ENCODE peak calls at places on chromosomes 3 and 15, in five cellular contexts. N, J, Z, L and F are unnamed samples.

GRCh38 chr3:169146112-169146665 is 517.3 kb downstream of the MECOM start:
- DNase-seq in N (peak), J (no peak), Z (no peak), L (peak), F (peak)

GRCh38 chr15:75051161-75051560 is 27.8 kb downstream of the PPCDC start:
- DNase-seq in N (peak), J (no peak), Z (no peak), L (no peak), F (no peak)

GRCh38 chr3:186871403-186871924 is 29.0 kb downstream of the ADIPOQ start:
- DNase-seq in N (no peak), J (no peak), Z (no peak), L (no peak), F (no peak)

GRCh38 chr15:56939257-56939656 is 20.8 kb downstream of the TCF12 start:
- DNase-seq in N (no peak), J (no peak), Z (no peak), L (no peak), F (no peak)

GRCh38 chr15:91867581-91868026 is 14.1 kb downstream of the SLCO3A1 start:
- DNase-seq in N (peak), J (no peak), Z (no peak), L (peak), F (peak)

GRCh38 chr3:24086597-24087369 is 141.7 kb downstream of the NR1D2 start:
- DNase-seq in N (no peak), J (no peak), Z (no peak), L (no peak), F (no peak)

GRCh38 chr3:116135462-116135861 is 309.8 kb downstream of the LSAMP start:
- DNase-seq in N (peak), J (peak), Z (no peak), L (no peak), F (no peak)

GRCh38 chr15:101266787-101267186 is 10.5 kb downstream of the SELENOS start:
- DNase-seq in N (no peak), J (no peak), Z (no peak), L (no peak), F (no peak)

GRCh38 chr3:39485547-39485946 is 18.1 kb downstream of the MOBP start:
- DNase-seq in N (no peak), J (no peak), Z (no peak), L (no peak), F (no peak)

GRCh38 chr15:97085806-97086205 is 755.3 kb downstream of the NR2F2 start:
- DNase-seq in N (no peak), J (no peak), Z (no peak), L (no peak), F (no peak)

GRCh38 chr15:73153024-73153423 is 100.8 kb downstream of the NEO1 start:
- DNase-seq in N (no peak), J (no peak), Z (no peak), L (no peak), F (no peak)

GRCh38 chr3:113084777-113085176 is 94.0 kb downstream of the GTPBP8 start:
- DNase-seq in N (no peak), J (peak), Z (no peak), L (no peak), F (no peak)

GRCh38 chr3:179421500-179421899 is 29.8 kb downstream of the GNB4 start:
- DNase-seq in N (no peak), J (no peak), Z (no peak), L (no peak), F (no peak)

GRCh38 chr3:51704511-51704950 is 2.3 kb upstream of the GRM2 start:
- DNase-seq in N (peak), J (no peak), Z (no peak), L (no peak), F (no peak)

GRCh38 chr3:14586611-14587010 is 46.5 kb upstream of the GRIP2 start:
- DNase-seq in N (no peak), J (no peak), Z (no peak), L (no peak), F (no peak)

GRCh38 chr3:159734681-159735080 is 254.0 kb upstream of the IL12A start:
- DNase-seq in N (no peak), J (no peak), Z (no peak), L (no peak), F (no peak)

GRCh38 chr3:186489507-186489906 is 54.7 kb downstream of the CRYGS start:
- DNase-seq in N (no peak), J (no peak), Z (no peak), L (no peak), F (no peak)

GRCh38 chr3:14943042-14943441 is 4.3 kb upstream of the NR2C2 start:
- DNase-seq in N (no peak), J (no peak), Z (no peak), L (no peak), F (no peak)

GRCh38 chr3:54957711-54958110 is 29.9 kb upstream of the LRTM1 start:
- DNase-seq in N (no peak), J (no peak), Z (no peak), L (no peak), F (no peak)

GRCh38 chr3:122936335-122936734 is 91.2 kb downstream of the SEMA5B start:
- DNase-seq in N (no peak), J (no peak), Z (no peak), L (no peak), F (no peak)

GRCh38 chr15:79283252-79284048 is 928 bp downstream of the ANKRD34C start:
- DNase-seq in N (peak), J (no peak), Z (no peak), L (no peak), F (no peak)

GRCh38 chr3:30078736-30079135 is 527.7 kb upstream of the TGFBR2 start:
- DNase-seq in N (no peak), J (no peak), Z (no peak), L (no peak), F (no peak)

GRCh38 chr3:127822836-127823589 is 698 bp upstream of the MGLL start:
- DNase-seq in N (peak), J (no peak), Z (no peak), L (no peak), F (no peak)

GRCh38 chr15:90934949-90935751 is at the start of gene UNC45A:
- DNase-seq in N (peak), J (peak), Z (peak), L (peak), F (peak)

GRCh38 chr3:46663611-46664135 is 29.8 kb downstream of the ALS2CL start:
- DNase-seq in N (peak), J (no peak), Z (no peak), L (no peak), F (no peak)

GRCh38 chr15:36970522-36970921 is 129.8 kb downstream of the MEIS2 start:
- DNase-seq in N (no peak), J (no peak), Z (no peak), L (no peak), F (no peak)

GRCh38 chr3:122324871-122325323 is at the start of gene CSTA:
- DNase-seq in N (no peak), J (no peak), Z (no peak), L (no peak), F (no peak)

GRCh38 chr3:46400000-46400734 is 6.7 kb downstream of the CCR5AS start:
- DNase-seq in N (no peak), J (no peak), Z (no peak), L (no peak), F (no peak)

GRCh38 chr15:31400222-31400927 is 73.7 kb downstream of the KLF13 start:
- DNase-seq in N (no peak), J (no peak), Z (no peak), L (no peak), F (no peak)

GRCh38 chr3:28743843-28744242 is 395.2 kb upstream of the AZI2 start:
- DNase-seq in N (no peak), J (no peak), Z (no peak), L (no peak), F (no peak)

GRCh38 chr15:85709250-85709649 is 85.5 kb downstream of the KLHL25 start:
- DNase-seq in N (no peak), J (no peak), Z (no peak), L (no peak), F (no peak)

GRCh38 chr15:51649659-51650521 is 27.3 kb upstream of the DMXL2 start:
- DNase-seq in N (no peak), J (peak), Z (peak), L (no peak), F (no peak)

GRCh38 chr15:73792429-73792828 is 39.3 kb upstream of the INSYN1 start:
- DNase-seq in N (peak), J (no peak), Z (no peak), L (no peak), F (no peak)

GRCh38 chr3:123394391-123395022 is 54.4 kb downstream of the ADCY5 start:
- DNase-seq in N (peak), J (no peak), Z (no peak), L (no peak), F (no peak)